ENCODE peak calls at places on chromosome 5, in six cellular contexts. One of them, this sample, is unnamed. For H3K27me3 and H3K4me1, the result is how much of the 10 kb centered on the place peaks cover.

GRCh38 chr5:81147011-81147594 is 86.0 kb upstream of the CKMT2 start:
- DNase-seq in psoas muscle: no peak
- DNase-seq in HepG2: no peak
- DNase-seq in H1: no peak
- DNase-seq in PC-3: no peak
- DNase-seq in CD8-positive, alpha-beta T cell: no peak
- DNase-seq in this sample: no peak

GRCh38 chr5:147530801-147531389 is 21.0 kb upstream of the DPYSL3 start:
- DNase-seq in psoas muscle: no peak
- DNase-seq in HepG2: no peak
- DNase-seq in H1: no peak
- DNase-seq in PC-3: peak
- DNase-seq in CD8-positive, alpha-beta T cell: no peak
- DNase-seq in this sample: no peak

GRCh38 chr5:119470851-119471451 is 18.7 kb downstream of the HSD17B4 start:
- DNase-seq in psoas muscle: no peak
- DNase-seq in HepG2: peak
- DNase-seq in H1: no peak
- DNase-seq in PC-3: peak
- DNase-seq in CD8-positive, alpha-beta T cell: no peak
- DNase-seq in this sample: no peak

GRCh38 chr5:157772077-157772613 is 28.6 kb downstream of the LSM11 start:
- DNase-seq in psoas muscle: no peak
- DNase-seq in HepG2: no peak
- DNase-seq in H1: no peak
- DNase-seq in PC-3: no peak
- DNase-seq in CD8-positive, alpha-beta T cell: no peak
- DNase-seq in this sample: no peak

GRCh38 chr5:171475551-171476035 is 56.1 kb downstream of the FGF18 start:
- DNase-seq in psoas muscle: no peak
- DNase-seq in HepG2: no peak
- DNase-seq in H1: no peak
- DNase-seq in PC-3: peak
- DNase-seq in CD8-positive, alpha-beta T cell: no peak
- DNase-seq in this sample: no peak

GRCh38 chr5:39420482-39421145 is 4.2 kb downstream of the DAB2 start:
- DNase-seq in psoas muscle: peak
- DNase-seq in HepG2: no peak
- DNase-seq in H1: no peak
- DNase-seq in PC-3: peak
- DNase-seq in CD8-positive, alpha-beta T cell: no peak
- DNase-seq in this sample: peak

GRCh38 chr5:178388381-178389030 is 155.9 kb upstream of the PHYKPL start:
- DNase-seq in psoas muscle: peak
- DNase-seq in HepG2: no peak
- DNase-seq in H1: no peak
- DNase-seq in PC-3: no peak
- DNase-seq in CD8-positive, alpha-beta T cell: no peak
- DNase-seq in this sample: no peak

GRCh38 chr5:139363937-139364336 is 19.2 kb downstream of the SLC23A1 start:
- DNase-seq in psoas muscle: no peak
- DNase-seq in HepG2: no peak
- DNase-seq in H1: no peak
- DNase-seq in PC-3: no peak
- DNase-seq in CD8-positive, alpha-beta T cell: peak
- DNase-seq in this sample: no peak

GRCh38 chr5:121246971-121247370 is 604.7 kb upstream of the FTMT start:
- DNase-seq in psoas muscle: no peak
- DNase-seq in HepG2: no peak
- DNase-seq in H1: no peak
- DNase-seq in PC-3: no peak
- DNase-seq in CD8-positive, alpha-beta T cell: no peak
- DNase-seq in this sample: no peak

GRCh38 chr5:173238312-173239232 is 3.6 kb upstream of the NKX2-5 start:
- DNase-seq in psoas muscle: no peak
- DNase-seq in HepG2: no peak
- DNase-seq in H1: no peak
- DNase-seq in PC-3: no peak
- DNase-seq in CD8-positive, alpha-beta T cell: no peak
- DNase-seq in this sample: no peak

GRCh38 chr5:78985407-78986223 is 505 bp upstream of the ARSB start:
- DNase-seq in psoas muscle: peak
- DNase-seq in HepG2: peak
- DNase-seq in H1: no peak
- DNase-seq in PC-3: peak
- DNase-seq in CD8-positive, alpha-beta T cell: peak
- DNase-seq in this sample: no peak

GRCh38 chr5:83715316-83716060 is 5.2 kb downstream of the HAPLN1 start:
- DNase-seq in psoas muscle: no peak
- DNase-seq in HepG2: no peak
- DNase-seq in H1: no peak
- DNase-seq in PC-3: peak
- DNase-seq in CD8-positive, alpha-beta T cell: no peak
- DNase-seq in this sample: no peak

GRCh38 chr5:79464695-79465332 is 49.1 kb downstream of the HOMER1 start:
- DNase-seq in psoas muscle: no peak
- DNase-seq in HepG2: no peak
- DNase-seq in H1: no peak
- DNase-seq in PC-3: peak
- DNase-seq in CD8-positive, alpha-beta T cell: no peak
- DNase-seq in this sample: no peak

GRCh38 chr5:33311893-33312292 is 128.9 kb upstream of the TARS1 start:
- DNase-seq in psoas muscle: no peak
- DNase-seq in HepG2: no peak
- DNase-seq in H1: no peak
- DNase-seq in PC-3: peak
- DNase-seq in CD8-positive, alpha-beta T cell: no peak
- DNase-seq in this sample: no peak

GRCh38 chr5:163696270-163696887 is 191.0 kb downstream of the MAT2B start:
- DNase-seq in psoas muscle: no peak
- DNase-seq in HepG2: peak
- DNase-seq in H1: peak
- DNase-seq in PC-3: peak
- DNase-seq in CD8-positive, alpha-beta T cell: no peak
- DNase-seq in this sample: no peak

GRCh38 chr5:2615917-2616316 is 135.6 kb downstream of the IRX2 start:
- DNase-seq in psoas muscle: no peak
- DNase-seq in HepG2: no peak
- DNase-seq in H1: no peak
- DNase-seq in PC-3: no peak
- DNase-seq in CD8-positive, alpha-beta T cell: no peak
- DNase-seq in this sample: no peak

GRCh38 chr5:88298425-88298824 is 29.8 kb upstream of the TMEM161B start:
- DNase-seq in psoas muscle: no peak
- DNase-seq in HepG2: no peak
- DNase-seq in H1: no peak
- DNase-seq in PC-3: peak
- DNase-seq in CD8-positive, alpha-beta T cell: no peak
- DNase-seq in this sample: no peak

GRCh38 chr5:1110930-1111726 is 735 bp downstream of the SLC12A7 start:
- DNase-seq in psoas muscle: no peak
- DNase-seq in HepG2: no peak
- DNase-seq in H1: no peak
- DNase-seq in PC-3: peak
- DNase-seq in CD8-positive, alpha-beta T cell: no peak
- DNase-seq in this sample: no peak

GRCh38 chr5:144468542-144468941 is 297.9 kb downstream of the KCTD16 start:
- DNase-seq in psoas muscle: no peak
- DNase-seq in HepG2: no peak
- DNase-seq in H1: no peak
- DNase-seq in PC-3: no peak
- DNase-seq in CD8-positive, alpha-beta T cell: no peak
- DNase-seq in this sample: no peak

GRCh38 chr5:112923988-112924387 is 2.0 kb upstream of the REEP5 start:
- DNase-seq in psoas muscle: no peak
- DNase-seq in HepG2: no peak
- DNase-seq in H1: no peak
- DNase-seq in PC-3: no peak
- DNase-seq in CD8-positive, alpha-beta T cell: no peak
- DNase-seq in this sample: no peak

GRCh38 chr5:59019078-59019477 is 436.2 kb downstream of the RAB3C start:
- DNase-seq in psoas muscle: no peak
- DNase-seq in HepG2: no peak
- DNase-seq in H1: no peak
- DNase-seq in PC-3: no peak
- DNase-seq in CD8-positive, alpha-beta T cell: no peak
- DNase-seq in this sample: no peak

GRCh38 chr5:54390015-54390414 is 65.5 kb upstream of the HSPB3 start:
- DNase-seq in psoas muscle: no peak
- DNase-seq in HepG2: no peak
- DNase-seq in H1: no peak
- DNase-seq in PC-3: peak
- DNase-seq in CD8-positive, alpha-beta T cell: no peak
- DNase-seq in this sample: no peak

GRCh38 chr5:40332945-40333344 is 346.8 kb upstream of the PTGER4 start:
- DNase-seq in psoas muscle: no peak
- DNase-seq in HepG2: no peak
- DNase-seq in H1: no peak
- DNase-seq in PC-3: peak
- DNase-seq in CD8-positive, alpha-beta T cell: no peak
- DNase-seq in this sample: no peak

GRCh38 chr5:160318409-160318808 is 6.0 kb upstream of the CCNJL start:
- DNase-seq in psoas muscle: no peak
- DNase-seq in HepG2: no peak
- DNase-seq in H1: no peak
- DNase-seq in PC-3: no peak
- DNase-seq in CD8-positive, alpha-beta T cell: no peak
- DNase-seq in this sample: no peak

GRCh38 chr5:74643160-74643562 is 2.6 kb upstream of the ENC1 start:
- DNase-seq in psoas muscle: no peak
- DNase-seq in HepG2: peak
- DNase-seq in H1: no peak
- DNase-seq in PC-3: peak
- DNase-seq in CD8-positive, alpha-beta T cell: no peak
- DNase-seq in this sample: no peak

GRCh38 chr5:61327761-61328753 is 4.0 kb upstream of the ZSWIM6 start:
- DNase-seq in psoas muscle: no peak
- DNase-seq in HepG2: peak
- DNase-seq in H1: no peak
- DNase-seq in PC-3: peak
- DNase-seq in CD8-positive, alpha-beta T cell: no peak
- DNase-seq in this sample: no peak

GRCh38 chr5:129445379-129445778 is 14.7 kb upstream of the ADAMTS19 start:
- DNase-seq in psoas muscle: no peak
- DNase-seq in HepG2: no peak
- DNase-seq in H1: no peak
- DNase-seq in PC-3: no peak
- DNase-seq in CD8-positive, alpha-beta T cell: no peak
- DNase-seq in this sample: no peak

GRCh38 chr5:68898961-68899471 is 194.8 kb upstream of the SLC30A5 start:
- DNase-seq in psoas muscle: no peak
- DNase-seq in HepG2: no peak
- DNase-seq in H1: no peak
- DNase-seq in PC-3: peak
- DNase-seq in CD8-positive, alpha-beta T cell: no peak
- DNase-seq in this sample: no peak

GRCh38 chr5:322281-322941 is 897 bp downstream of the AHRR start:
- DNase-seq in psoas muscle: peak
- DNase-seq in HepG2: no peak
- DNase-seq in H1: peak
- DNase-seq in PC-3: no peak
- DNase-seq in CD8-positive, alpha-beta T cell: no peak
- DNase-seq in this sample: no peak

DNA sequence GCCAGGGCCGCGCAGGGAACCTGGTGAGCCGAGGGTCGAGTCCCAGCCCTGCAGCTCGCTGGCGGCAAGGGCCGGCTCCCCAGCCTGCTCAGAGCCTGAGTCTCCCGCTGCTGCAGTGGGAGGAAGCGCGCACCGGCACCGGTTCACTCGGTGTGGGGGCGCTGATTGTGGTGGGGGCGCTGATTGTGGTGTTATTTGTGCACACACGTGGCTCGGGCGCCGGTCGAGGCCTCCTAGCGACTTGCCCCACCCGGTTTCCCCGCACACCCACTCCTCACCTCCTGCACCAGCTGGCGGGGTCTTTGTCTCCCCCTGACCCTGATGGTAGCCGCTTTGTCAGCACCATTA is 266.7 kb downstream of the NSG2 start:
- DNase-seq in psoas muscle: no peak
- DNase-seq in HepG2: no peak
- DNase-seq in H1: no peak
- DNase-seq in PC-3: no peak
- DNase-seq in CD8-positive, alpha-beta T cell: no peak
- DNase-seq in this sample: no peak
- TF ChIP-seq CTCF in psoas muscle: no peak
- TF ChIP-seq CTCF in HepG2: no peak
- TF ChIP-seq CTCF in H1: no peak
- TF ChIP-seq CTCF in PC-3: peak
- TF ChIP-seq CTCF in CD8-positive, alpha-beta T cell: no peak
- TF ChIP-seq CTCF in this sample: no peak

GRCh38 chr5:181047288-181047687 is 7.2 kb downstream of the BTNL9 start:
- DNase-seq in psoas muscle: no peak
- DNase-seq in HepG2: no peak
- DNase-seq in H1: no peak
- DNase-seq in PC-3: no peak
- DNase-seq in CD8-positive, alpha-beta T cell: no peak
- DNase-seq in this sample: no peak
- H3K27me3 ChIP-seq in psoas muscle: under half
- H3K27me3 ChIP-seq in HepG2: half or more
- H3K27me3 ChIP-seq in H1: under half
- H3K27me3 ChIP-seq in PC-3: under half
- H3K27me3 ChIP-seq in CD8-positive, alpha-beta T cell: under half
- H3K27me3 ChIP-seq in this sample: under half

DNA sequence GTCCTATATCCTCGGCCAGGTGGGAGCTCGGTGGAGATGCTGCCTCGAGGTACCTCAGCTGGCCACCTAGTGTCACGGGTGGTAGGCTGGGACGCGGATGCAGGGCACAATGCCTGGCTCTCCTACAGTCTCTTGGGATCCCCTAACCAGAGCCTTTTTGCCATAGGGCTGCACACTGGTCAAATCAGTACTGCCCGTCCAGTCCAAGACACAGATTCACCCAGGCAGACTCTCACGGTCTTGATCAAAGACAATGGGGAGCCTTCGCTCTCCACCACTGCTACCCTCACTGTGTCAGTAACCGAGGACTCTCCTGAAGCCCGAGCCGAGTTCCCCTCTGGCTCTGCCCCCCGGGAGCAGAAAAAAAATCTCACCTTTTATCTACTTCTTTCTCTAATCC is 2.0 kb downstream of the PCDHGC3 start:
- DNase-seq in psoas muscle: no peak
- DNase-seq in HepG2: no peak
- DNase-seq in H1: no peak
- DNase-seq in PC-3: no peak
- DNase-seq in CD8-positive, alpha-beta T cell: no peak
- DNase-seq in this sample: no peak
- H3K4me1 ChIP-seq in psoas muscle: under half
- H3K4me1 ChIP-seq in HepG2: under half
- H3K4me1 ChIP-seq in H1: under half
- H3K4me1 ChIP-seq in PC-3: under half
- H3K4me1 ChIP-seq in CD8-positive, alpha-beta T cell: under half
- H3K4me1 ChIP-seq in this sample: under half

DNA sequence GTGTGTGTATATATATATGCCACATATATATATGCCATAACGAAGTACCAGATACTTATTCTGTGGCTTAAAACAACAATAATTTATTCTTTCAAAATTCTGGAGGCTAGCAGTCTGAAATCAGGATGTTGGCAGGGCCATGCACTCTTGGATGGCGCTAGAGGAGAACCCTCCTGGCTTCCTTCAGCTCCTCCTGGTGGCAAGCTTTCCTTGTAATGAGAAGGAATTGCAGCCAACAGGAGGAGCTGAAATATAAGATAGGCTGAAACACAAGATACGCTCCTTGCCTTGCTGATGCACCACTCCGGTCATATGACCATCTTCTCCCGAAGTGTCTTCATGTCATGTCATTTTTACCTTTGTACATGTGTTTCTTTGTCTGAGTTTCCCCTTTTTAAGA is 368.1 kb upstream of the CTNND2 start:
- DNase-seq in psoas muscle: no peak
- DNase-seq in HepG2: no peak
- DNase-seq in H1: peak
- DNase-seq in PC-3: peak
- DNase-seq in CD8-positive, alpha-beta T cell: no peak
- DNase-seq in this sample: no peak
- TF ChIP-seq CTCF in psoas muscle: no peak
- TF ChIP-seq CTCF in HepG2: no peak
- TF ChIP-seq CTCF in H1: peak
- TF ChIP-seq CTCF in PC-3: peak
- TF ChIP-seq CTCF in CD8-positive, alpha-beta T cell: no peak
- TF ChIP-seq CTCF in this sample: no peak